ENCODE peak calls at places on chromosome 2, in ten cellular contexts. M is stomach; Q is HFFc6; E is H9; P is OCI-LY7; B is ovary; R is progenitor cell of endocrine pancreas; A is HL-60; I is foreskin fibroblast; X is CD8-positive, alpha-beta T cell. V is an unnamed sample.

GRCh38 chr2:202278036-202278760 is 12.6 kb downstream of the NOP58 start:
- DNase-seq in M (no peak), Q (peak; percentile 62), E (no peak), P (no peak), B (no peak), R (no peak), A (no peak), I (peak; percentile 66), X (no peak), V (no peak)

GRCh38 chr2:54041135-54041534 is 70.3 kb upstream of the PSME4 start:
- DNase-seq in M (no peak), Q (no peak), E (no peak), P (no peak), B (no peak), R (no peak), A (no peak), I (peak; percentile 31), X (peak; percentile 52), V (no peak)

GRCh38 chr2:181411105-181411849 is 45.9 kb upstream of the ITGA4 start:
- DNase-seq in M (no peak), Q (no peak), E (peak; percentile 75), P (peak; percentile 100), B (no peak), R (no peak), A (peak; percentile 89), I (no peak), X (no peak), V (no peak)

GRCh38 chr2:129764376-129765325 is 214.8 kb upstream of the RAB6C start:
- DNase-seq in M (no peak), Q (no peak), E (no peak), P (no peak), B (no peak), R (no peak), A (no peak), I (no peak), X (peak; percentile 29), V (no peak)

GRCh38 chr2:19350678-19351401 is 7.6 kb downstream of the OSR1 start:
- DNase-seq in M (no peak), Q (no peak), E (no peak), P (no peak), B (no peak), R (no peak), A (no peak), I (no peak), X (no peak), V (no peak)

GRCh38 chr2:172082105-172082943 is 3.0 kb upstream of the DLX1 start:
- DNase-seq in M (no peak), Q (peak; percentile 33), E (no peak), P (no peak), B (no peak), R (no peak), A (no peak), I (no peak), X (no peak), V (no peak)

GRCh38 chr2:152814475-152815030 is 96.1 kb downstream of the ARL6IP6 start:
- DNase-seq in M (no peak), Q (no peak), E (no peak), P (no peak), B (no peak), R (no peak), A (no peak), I (no peak), X (no peak), V (no peak)

GRCh38 chr2:175030380-175031271 is 25.4 kb upstream of the CHN1 start:
- DNase-seq in M (no peak), Q (peak; percentile 45), E (peak; percentile 70), P (peak; percentile 35), B (peak; percentile 23), R (peak; percentile 14), A (peak; percentile 51), I (peak; percentile 72), X (no peak), V (no peak)

GRCh38 chr2:144513388-144514100 is 6.4 kb downstream of the ZEB2 start:
- DNase-seq in M (no peak), Q (peak; percentile 49), E (no peak), P (no peak), B (peak; percentile 62), R (no peak), A (no peak), I (peak; percentile 83), X (no peak), V (no peak)

GRCh38 chr2:19205983-19206533 is 152.4 kb downstream of the OSR1 start:
- DNase-seq in M (no peak), Q (no peak), E (no peak), P (no peak), B (no peak), R (no peak), A (no peak), I (no peak), X (no peak), V (no peak)

GRCh38 chr2:238963164-238963969 is 115.5 kb downstream of the TWIST2 start:
- DNase-seq in M (no peak), Q (peak; percentile 27), E (no peak), P (no peak), B (no peak), R (no peak), A (no peak), I (peak; percentile 60), X (no peak), V (no peak)

GRCh38 chr2:104388296-104388695 is 465.6 kb upstream of the POU3F3 start:
- DNase-seq in M (no peak), Q (peak; percentile 1), E (no peak), P (no peak), B (no peak), R (no peak), A (no peak), I (no peak), X (no peak), V (no peak)

GRCh38 chr2:239601201-239601851 is 200.5 kb upstream of the HDAC4 start:
- DNase-seq in M (peak; percentile 24), Q (no peak), E (peak; percentile 35), P (no peak), B (no peak), R (peak; percentile 8), A (no peak), I (no peak), X (peak; percentile 45), V (no peak)

GRCh38 chr2:237393523-237393922 is 20.4 kb downstream of the COL6A3 start:
- DNase-seq in M (no peak), Q (peak; percentile 32), E (no peak), P (no peak), B (no peak), R (no peak), A (no peak), I (peak; percentile 58), X (no peak), V (no peak)

GRCh38 chr2:62016957-62017356 is 111.5 kb downstream of the COMMD1 start:
- DNase-seq in M (no peak), Q (no peak), E (no peak), P (no peak), B (no peak), R (no peak), A (no peak), I (no peak), X (no peak), V (no peak)

GRCh38 chr2:62010632-62011276 is 105.3 kb downstream of the COMMD1 start:
- DNase-seq in M (no peak), Q (no peak), E (no peak), P (peak; percentile 35), B (no peak), R (no peak), A (peak; percentile 12), I (no peak), X (no peak), V (no peak)

DNA sequence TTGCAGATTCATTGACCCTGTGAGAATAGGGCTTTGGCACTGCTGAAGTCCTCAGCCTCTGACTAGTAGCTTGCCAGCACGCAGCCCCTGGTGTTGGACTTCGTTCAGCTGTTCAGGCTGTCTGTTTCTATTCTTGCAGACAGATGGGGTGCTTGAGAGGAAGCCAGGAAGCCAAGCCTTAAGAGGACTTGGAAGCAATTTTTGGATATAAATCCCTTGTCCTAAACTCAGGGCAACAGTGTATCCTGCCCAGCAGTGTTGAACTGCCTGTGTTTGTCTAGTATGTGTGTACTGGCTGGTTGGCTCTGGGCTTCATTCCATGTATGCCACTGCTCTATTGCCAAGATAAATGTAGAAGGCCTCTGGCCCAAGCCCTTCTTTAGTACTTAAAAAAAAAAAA is 108.6 kb downstream of the COMMD1 start:
- DNase-seq in M (peak; percentile 78), Q (peak; percentile 21), E (no peak), P (peak; percentile 34), B (peak; percentile 43), R (no peak), A (peak; percentile 37), I (peak; percentile 71), X (no peak), V (peak; percentile 34)
- TF ChIP-seq CTCF in M (no peak), Q (no peak), E (peak; percentile 19), P (no peak), B (no peak), R (no peak), A (no peak), I (peak; percentile 26), X (no peak), V (peak; percentile 31)

GRCh38 chr2:241066893-241067341 is 35.2 kb downstream of the MTERF4 start:
- DNase-seq in M (no peak), Q (no peak), E (peak; percentile 71), P (no peak), B (no peak), R (peak; percentile 42), A (no peak), I (peak; percentile 29), X (no peak), V (no peak)
- TF ChIP-seq CTCF in M (no peak), Q (peak; percentile 15), E (peak; percentile 21), P (no peak), B (no peak), R (no peak), A (no peak), I (no peak), X (no peak), V (no peak)

DNA sequence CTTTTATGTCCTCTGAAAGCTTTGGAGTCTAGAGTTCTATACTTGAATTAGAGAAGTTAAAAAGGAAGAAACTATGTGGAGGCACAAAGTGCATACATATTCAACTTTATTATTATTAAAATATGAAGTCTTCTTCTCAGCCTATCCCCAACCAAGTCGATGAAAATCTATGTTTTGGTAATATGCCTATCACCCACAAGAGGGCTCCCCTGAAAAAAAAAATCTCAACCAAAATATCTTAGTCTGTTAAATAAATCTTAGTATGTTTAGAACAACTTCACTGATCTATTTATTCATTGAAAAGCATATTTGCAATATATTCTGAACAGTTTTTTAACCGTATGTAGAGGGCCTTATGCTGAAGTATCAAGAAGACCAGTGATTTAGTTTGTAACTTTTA is 804.5 kb downstream of the TDRD15 start:
- DNase-seq in M (no peak), Q (no peak), E (no peak), P (no peak), B (no peak), R (no peak), A (no peak), I (peak; percentile 4), X (no peak), V (no peak)
- TF ChIP-seq CTCF in M (no peak), Q (no peak), E (peak; percentile 60), P (peak; percentile 43), B (no peak), R (peak; percentile 43), A (no peak), I (no peak), X (no peak), V (no peak)

DNA sequence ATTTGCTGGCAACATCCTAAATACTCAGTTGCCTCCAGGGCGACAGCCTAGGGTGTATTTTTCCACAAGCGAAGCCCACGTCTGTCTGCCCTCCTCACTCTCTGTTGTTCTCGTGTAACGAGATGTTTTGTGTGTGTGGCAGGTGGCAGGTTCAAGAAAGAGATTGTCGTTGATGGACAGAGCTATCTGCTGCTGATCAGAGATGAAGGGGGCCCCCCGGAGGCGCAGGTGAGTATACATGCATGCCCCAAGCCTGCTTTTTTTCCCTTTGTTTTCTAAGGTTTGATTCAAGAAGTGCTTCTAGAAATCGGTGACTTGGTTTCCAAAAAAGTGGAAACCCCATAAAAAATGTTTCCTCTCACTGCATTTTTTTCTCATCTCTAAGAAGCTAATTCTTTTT is 247.0 kb downstream of the AGAP1 start:
- DNase-seq in M (no peak), Q (no peak), E (peak; percentile 70), P (no peak), B (no peak), R (no peak), A (no peak), I (peak; percentile 14), X (no peak), V (no peak)
- TF ChIP-seq CTCF in M (no peak), Q (peak; percentile 61), E (peak; percentile 66), P (peak; percentile 43), B (no peak), R (peak; percentile 21), A (no peak), I (peak; percentile 11), X (no peak), V (peak; percentile 16)

V was measured in AG09319.